ENCODE peak calls at places on chromosomes 5 and 9, in ten cellular contexts. M is pancreas; Q is right cardiac atrium; C is CD8-positive, alpha-beta T cell; O is HFFc6; G is type B pancreatic cell; B is Kasumi-1; Z is uterus; N is adrenal gland; A is epithelial cell of esophagus. H is an unnamed sample.

GRCh38 chr5:71740015-71740753 is 21.1 kb downstream of the CARTPT start:
- DNase-seq in M (no peak), Q (no peak), C (no peak), O (no peak), G (no peak), B (no peak), Z (no peak), N (no peak), A (no peak), H (no peak)

GRCh38 chr5:3853366-3853765 is 257.7 kb downstream of the IRX1 start:
- DNase-seq in M (no peak), Q (no peak), C (no peak), O (no peak), G (no peak), B (no peak), Z (no peak), N (no peak), A (no peak), H (no peak)

GRCh38 chr5:4523038-4523437 is 617.1 kb upstream of the ADAMTS16 start:
- DNase-seq in M (no peak), Q (no peak), C (no peak), O (no peak), G (no peak), B (no peak), Z (no peak), N (no peak), A (no peak), H (no peak)

GRCh38 chr9:27771803-27772545 is 198.7 kb upstream of the C9orf72 start:
- DNase-seq in M (no peak), Q (no peak), C (no peak), O (no peak), G (no peak), B (no peak), Z (no peak), N (no peak), A (peak; percentile 92), H (no peak)

GRCh38 chr5:139915834-139916233 is 120.2 kb downstream of the PSD2 start:
- DNase-seq in M (no peak), Q (no peak), C (peak; percentile 9), O (no peak), G (no peak), B (no peak), Z (no peak), N (no peak), A (no peak), H (no peak)

GRCh38 chr9:104361207-104361606 is 142.9 kb upstream of the OR13F1 start:
- DNase-seq in M (no peak), Q (no peak), C (no peak), O (no peak), G (no peak), B (no peak), Z (no peak), N (no peak), A (no peak), H (no peak)

GRCh38 chr5:136066705-136067271 is 38.0 kb downstream of the TGFBI start:
- DNase-seq in M (no peak), Q (peak; percentile 77), C (no peak), O (peak; percentile 58), G (peak; percentile 39), B (no peak), Z (no peak), N (no peak), A (peak; percentile 36), H (no peak)

GRCh38 chr5:74336286-74336685 is 304.2 kb downstream of the ENC1 start:
- DNase-seq in M (no peak), Q (no peak), C (no peak), O (no peak), G (no peak), B (no peak), Z (no peak), N (no peak), A (no peak), H (no peak)

GRCh38 chr5:175021886-175022285 is 297.5 kb downstream of the MSX2 start:
- DNase-seq in M (no peak), Q (no peak), C (no peak), O (no peak), G (no peak), B (no peak), Z (no peak), N (no peak), A (no peak), H (no peak)

GRCh38 chr5:113806250-113806649 is 292.8 kb downstream of the YTHDC2 start:
- DNase-seq in M (no peak), Q (no peak), C (no peak), O (peak; percentile 32), G (no peak), B (peak; percentile 22), Z (no peak), N (no peak), A (peak; percentile 68), H (peak; percentile 7)

GRCh38 chr5:141889282-141889871 is 11.2 kb upstream of the PCDH1 start:
- DNase-seq in M (no peak), Q (no peak), C (no peak), O (no peak), G (no peak), B (peak; percentile 48), Z (no peak), N (peak; percentile 32), A (peak; percentile 42), H (peak; percentile 20)

GRCh38 chr5:100496296-100496695 is 38.9 kb upstream of the FAM174A start:
- DNase-seq in M (no peak), Q (no peak), C (no peak), O (no peak), G (no peak), B (no peak), Z (no peak), N (no peak), A (peak; percentile 6), H (no peak)

GRCh38 chr9:135109650-135110049 is 22.2 kb downstream of the OLFM1 start:
- DNase-seq in M (no peak), Q (peak; percentile 18), C (no peak), O (no peak), G (no peak), B (no peak), Z (no peak), N (no peak), A (no peak), H (no peak)

GRCh38 chr9:93587651-93588347 is 11.4 kb downstream of the PHF2 start:
- DNase-seq in M (no peak), Q (no peak), C (peak; percentile 42), O (no peak), G (no peak), B (no peak), Z (no peak), N (no peak), A (no peak), H (no peak)

GRCh38 chr9:131012023-131012334 is 3.0 kb downstream of the LAMC3 start:
- DNase-seq in M (no peak), Q (no peak), C (no peak), O (no peak), G (no peak), B (no peak), Z (no peak), N (peak; percentile 33), A (no peak), H (no peak)

GRCh38 chr5:61245486-61245885 is 83.2 kb upstream of the SMIM15 start:
- DNase-seq in M (no peak), Q (no peak), C (no peak), O (no peak), G (no peak), B (no peak), Z (no peak), N (peak; percentile 13), A (peak; percentile 32), H (no peak)

GRCh38 chr5:57501414-57502321 is 19.1 kb upstream of the ACTBL2 start:
- DNase-seq in M (no peak), Q (peak; percentile 36), C (no peak), O (no peak), G (no peak), B (no peak), Z (no peak), N (no peak), A (no peak), H (no peak)

GRCh38 chr5:136036293-136036911 is 7.6 kb downstream of the TGFBI start:
- DNase-seq in M (no peak), Q (no peak), C (no peak), O (no peak), G (no peak), B (no peak), Z (no peak), N (no peak), A (no peak), H (no peak)

H was measured in NB4.